ENCODE peak calls at places on chromosome 22, in four cellular contexts. One of them, this sample, is unnamed.

GRCh38 chr22:37342065-37342464 is 59.8 kb downstream of the CYTH4 start:
- DNase-seq in A549: no peak
- DNase-seq in heart left ventricle: no peak
- DNase-seq in HepG2: no peak
- DNase-seq in this sample: no peak

GRCh38 chr22:44133901-44134511 is 46.7 kb upstream of the PARVG start:
- DNase-seq in heart left ventricle: no peak
- DNase-seq in A549: no peak
- DNase-seq in HepG2: no peak
- DNase-seq in this sample: no peak

GRCh38 chr22:36048911-36049677 is 20.5 kb upstream of the RBFOX2 start:
- DNase-seq in HepG2: no peak
- DNase-seq in A549: no peak
- DNase-seq in heart left ventricle: no peak
- DNase-seq in this sample: no peak

GRCh38 chr22:23147632-23148387 is 2.5 kb downstream of the RAB36 start:
- DNase-seq in A549: no peak
- DNase-seq in HepG2: peak; percentile 21
- DNase-seq in heart left ventricle: no peak
- DNase-seq in this sample: no peak

GRCh38 chr22:33302549-33302948 is 244.4 kb upstream of the SYN3 start:
- DNase-seq in HepG2: no peak
- DNase-seq in heart left ventricle: no peak
- DNase-seq in A549: no peak
- DNase-seq in this sample: no peak

GRCh38 chr22:32281092-32281491 is 25.9 kb upstream of the SLC5A4 start:
- DNase-seq in A549: peak; percentile 1
- DNase-seq in HepG2: no peak
- DNase-seq in heart left ventricle: no peak
- DNase-seq in this sample: no peak

GRCh38 chr22:49548356-49549202 is 279.1 kb downstream of the BRD1 start:
- DNase-seq in A549: no peak
- DNase-seq in HepG2: peak; percentile 31
- DNase-seq in heart left ventricle: no peak
- DNase-seq in this sample: no peak

GRCh38 chr22:50271519-50271970 is 1.4 kb upstream of the MAPK11 start:
- DNase-seq in HepG2: peak; percentile 34
- DNase-seq in heart left ventricle: peak; percentile 77
- DNase-seq in A549: peak; percentile 52
- DNase-seq in this sample: no peak

GRCh38 chr22:33210129-33210784 is 152.1 kb upstream of the SYN3 start:
- DNase-seq in HepG2: peak; percentile 47
- DNase-seq in A549: peak; percentile 41
- DNase-seq in heart left ventricle: no peak
- DNase-seq in this sample: no peak

GRCh38 chr22:36395061-36395849 is 7.5 kb upstream of the MYH9 start:
- DNase-seq in heart left ventricle: no peak
- DNase-seq in HepG2: no peak
- DNase-seq in A549: no peak
- DNase-seq in this sample: no peak

GRCh38 chr22:28736296-28737155 is 5.1 kb downstream of the CHEK2 start:
- DNase-seq in A549: no peak
- DNase-seq in HepG2: no peak
- DNase-seq in heart left ventricle: no peak
- DNase-seq in this sample: no peak

GRCh38 chr22:33785283-33785991 is 134.8 kb downstream of the LARGE1 start:
- DNase-seq in A549: no peak
- DNase-seq in heart left ventricle: no peak
- DNase-seq in HepG2: peak; percentile 8
- DNase-seq in this sample: no peak

GRCh38 chr22:36257948-36258674 is 5.2 kb downstream of the APOL1 start:
- DNase-seq in A549: no peak
- DNase-seq in HepG2: no peak
- DNase-seq in heart left ventricle: no peak
- DNase-seq in this sample: no peak

GRCh38 chr22:38347944-38348750 is 30.9 kb upstream of the CSNK1E start:
- DNase-seq in heart left ventricle: no peak
- DNase-seq in A549: no peak
- DNase-seq in HepG2: no peak
- DNase-seq in this sample: no peak

GRCh38 chr22:49922926-49923325 is 4.5 kb downstream of the CRELD2 start:
- DNase-seq in heart left ventricle: no peak
- DNase-seq in A549: no peak
- DNase-seq in HepG2: no peak
- DNase-seq in this sample: no peak

GRCh38 chr22:50189184-50189848 is 3.6 kb downstream of the TRABD start:
- DNase-seq in heart left ventricle: peak; percentile 32
- DNase-seq in HepG2: no peak
- DNase-seq in A549: no peak
- DNase-seq in this sample: no peak

GRCh38 chr22:22943521-22944267 is 56.1 kb downstream of the IGLL5 start:
- DNase-seq in heart left ventricle: no peak
- DNase-seq in HepG2: no peak
- DNase-seq in A549: no peak
- DNase-seq in this sample: peak; percentile 65

GRCh38 chr22:21816787-21817496 is 50.5 kb downstream of the MAPK1 start:
- DNase-seq in A549: peak; percentile 61
- DNase-seq in heart left ventricle: no peak
- DNase-seq in HepG2: no peak
- DNase-seq in this sample: no peak

GRCh38 chr22:37353839-37354238 is 71.5 kb downstream of the CYTH4 start:
- DNase-seq in A549: no peak
- DNase-seq in HepG2: no peak
- DNase-seq in heart left ventricle: no peak
- DNase-seq in this sample: no peak

GRCh38 chr22:50599816-50600454 is 658 bp upstream of the MAPK8IP2 start:
- DNase-seq in heart left ventricle: peak; percentile 71
- DNase-seq in HepG2: peak; percentile 9
- DNase-seq in A549: no peak
- DNase-seq in this sample: no peak

GRCh38 chr22:43511276-43511910 is 99.6 kb downstream of the MPPED1 start:
- DNase-seq in HepG2: no peak
- DNase-seq in A549: no peak
- DNase-seq in heart left ventricle: no peak
- DNase-seq in this sample: no peak

GRCh38 chr22:36762687-36763260 is 13.1 kb downstream of the IFT27 start:
- DNase-seq in A549: no peak
- DNase-seq in heart left ventricle: peak; percentile 45
- DNase-seq in HepG2: no peak
- DNase-seq in this sample: peak; percentile 82

GRCh38 chr22:27698830-27699229 is 102.7 kb downstream of the MN1 start:
- DNase-seq in heart left ventricle: no peak
- DNase-seq in A549: no peak
- DNase-seq in HepG2: no peak
- DNase-seq in this sample: no peak

GRCh38 chr22:20786536-20786979 is 12.6 kb downstream of the SERPIND1 start:
- DNase-seq in heart left ventricle: peak; percentile 25
- DNase-seq in HepG2: no peak
- DNase-seq in A549: no peak
- DNase-seq in this sample: no peak

GRCh38 chr22:35981900-35982299 is 46.7 kb downstream of the RBFOX2 start:
- DNase-seq in heart left ventricle: no peak
- DNase-seq in A549: no peak
- DNase-seq in HepG2: no peak
- DNase-seq in this sample: no peak

GRCh38 chr22:26675687-26676273 is 18.4 kb downstream of the MIAT start:
- DNase-seq in HepG2: no peak
- DNase-seq in A549: no peak
- DNase-seq in heart left ventricle: no peak
- DNase-seq in this sample: no peak
- TF ChIP-seq POLR2A in HepG2: no peak
- TF ChIP-seq POLR2A in A549: no peak
- TF ChIP-seq POLR2A in heart left ventricle: no peak
- TF ChIP-seq POLR2A in this sample: no peak

DNA sequence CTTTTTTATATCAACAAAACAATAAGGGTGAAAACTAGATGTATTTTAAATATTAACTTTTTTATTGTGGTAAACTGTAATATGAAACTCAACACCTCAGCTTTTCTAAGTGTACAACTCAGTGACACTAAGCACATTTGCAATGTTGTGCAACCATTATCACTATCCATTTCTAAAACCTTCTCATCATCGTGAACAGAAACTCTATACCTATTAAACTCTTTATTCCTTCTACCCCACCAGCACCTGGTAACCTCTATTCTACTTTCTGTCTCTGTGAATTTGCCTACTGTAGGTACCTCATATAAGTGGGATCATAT is 9.4 kb downstream of the HORMAD2 start:
- DNase-seq in HepG2: no peak
- DNase-seq in A549: no peak
- DNase-seq in heart left ventricle: no peak
- DNase-seq in this sample: no peak
- TF ChIP-seq CTCF in HepG2: no peak
- TF ChIP-seq CTCF in A549: no peak
- TF ChIP-seq CTCF in heart left ventricle: no peak
- TF ChIP-seq CTCF in this sample: no peak

GRCh38 chr22:42316988-42317387 is 46.5 kb upstream of the TCF20 start:
- DNase-seq in heart left ventricle: no peak
- DNase-seq in HepG2: no peak
- DNase-seq in A549: no peak
- DNase-seq in this sample: peak; percentile 93
- TF ChIP-seq POLR2A in heart left ventricle: no peak
- TF ChIP-seq POLR2A in HepG2: no peak
- TF ChIP-seq POLR2A in A549: no peak
- TF ChIP-seq POLR2A in this sample: no peak

GRCh38 chr22:24516301-24516737 is 21.2 kb downstream of the UPB1 start:
- DNase-seq in HepG2: peak; percentile 62
- DNase-seq in A549: peak; percentile 19
- DNase-seq in heart left ventricle: no peak
- DNase-seq in this sample: no peak
- TF ChIP-seq CTCF in HepG2: peak; percentile 8
- TF ChIP-seq CTCF in A549: no peak
- TF ChIP-seq CTCF in heart left ventricle: no peak
- TF ChIP-seq CTCF in this sample: no peak

DNA sequence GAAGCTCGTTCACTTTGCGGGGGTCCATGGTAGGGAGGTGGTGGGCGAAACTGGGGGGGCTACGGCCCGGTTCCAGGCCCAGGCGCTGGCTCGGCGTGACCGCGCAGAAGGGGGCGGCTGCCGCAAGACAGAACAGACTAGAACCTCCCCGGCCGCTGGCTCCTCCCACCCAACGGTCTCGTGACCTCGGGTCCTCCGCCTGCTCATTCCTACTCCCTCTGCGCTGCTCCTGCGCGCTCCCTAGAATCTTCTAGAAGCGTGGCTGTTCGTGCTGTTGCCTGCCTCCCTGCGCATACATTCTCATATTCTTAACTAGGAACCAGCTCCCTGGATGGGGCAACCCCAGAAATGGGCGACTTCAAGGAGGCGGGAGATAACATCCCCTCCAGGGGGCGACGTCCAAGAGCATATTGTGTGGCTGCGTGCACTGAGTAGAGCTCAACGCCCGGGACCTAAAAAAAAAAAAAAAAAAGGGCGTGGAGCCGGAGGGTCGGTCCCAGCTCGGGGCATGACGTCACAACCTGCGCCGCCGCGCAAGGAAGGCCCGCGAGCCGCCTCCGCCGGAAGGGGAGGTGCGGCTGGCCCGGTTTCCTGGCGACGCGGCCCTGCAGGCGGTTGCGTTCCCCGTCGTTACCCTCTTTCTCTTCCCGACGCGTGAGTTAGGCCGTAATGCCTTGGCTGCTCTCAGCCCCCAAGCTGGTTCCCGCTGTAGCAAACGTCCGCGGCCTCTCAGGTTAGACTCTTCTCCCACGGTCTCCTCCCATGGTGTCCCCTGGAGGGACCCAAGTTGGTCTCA is at the start of the genes ST13 and XPNPEP3:
- DNase-seq in A549: peak; percentile 95
- DNase-seq in HepG2: peak; percentile 92
- DNase-seq in heart left ventricle: peak; percentile 98
- DNase-seq in this sample: peak; percentile 100
- TF ChIP-seq POLR2A in A549: peak; percentile 52
- TF ChIP-seq POLR2A in HepG2: peak; percentile 83
- TF ChIP-seq POLR2A in heart left ventricle: no peak
- TF ChIP-seq POLR2A in this sample: peak; percentile 78

DNA sequence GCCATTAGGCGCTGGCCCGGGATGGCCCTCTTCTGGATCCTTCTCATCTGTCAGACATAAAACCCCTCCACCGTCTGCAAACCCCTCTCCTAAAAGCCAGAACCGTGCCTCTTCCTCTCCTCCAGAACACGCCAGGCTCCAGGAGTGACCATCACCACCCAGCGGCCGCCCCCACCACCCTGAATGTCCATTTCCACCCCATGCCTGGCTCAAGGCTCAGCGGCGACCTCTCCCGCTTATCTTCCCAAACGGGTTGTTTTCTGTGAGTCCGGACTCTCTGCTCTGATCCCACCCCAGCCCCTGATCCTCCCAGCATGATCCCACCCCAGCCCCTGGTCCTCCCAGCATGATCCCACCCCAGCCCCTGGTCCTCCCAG is 37.6 kb downstream of the CELSR1 start:
- DNase-seq in heart left ventricle: no peak
- DNase-seq in A549: no peak
- DNase-seq in HepG2: no peak
- DNase-seq in this sample: no peak
- TF ChIP-seq CTCF in heart left ventricle: no peak
- TF ChIP-seq CTCF in A549: no peak
- TF ChIP-seq CTCF in HepG2: no peak
- TF ChIP-seq CTCF in this sample: no peak